ENCODE peak calls at places on chromosomes 11 and 22, in nine cellular contexts. Q, Z, R, D, H, T, S, C and I are unnamed samples.

GRCh38 chr11:76836613-76837291 is 24.0 kb upstream of the ACER3 start:
- DNase-seq in R (no peak), S (no peak), T (no peak), C (no peak), Z (no peak), H (no peak), Q (no peak), D (no peak), I (no peak)

GRCh38 chr11:74971424-74971823 is 17.3 kb upstream of the NEU3 start:
- DNase-seq in S (no peak), Z (no peak), C (no peak), H (no peak), R (no peak), D (no peak), T (no peak), Q (no peak), I (no peak)

GRCh38 chr11:69654660-69655478 is 13.9 kb downstream of the CCND1 start:
- DNase-seq in H (no peak), Z (no peak), T (no peak), Q (peak; percentile 26), C (no peak), R (no peak), S (no peak), D (peak; percentile 95), I (no peak)

GRCh38 chr11:131511794-131512193 is 141.4 kb downstream of the NTM start:
- DNase-seq in Q (no peak), S (no peak), R (no peak), T (no peak), H (no peak), Z (no peak), C (no peak), D (no peak), I (no peak)

GRCh38 chr11:117223741-117224685 is 7.9 kb downstream of the PCSK7 start:
- DNase-seq in R (no peak), Q (no peak), D (no peak), S (no peak), C (no peak), T (no peak), Z (no peak), H (no peak), I (no peak)

GRCh38 chr11:23359297-23359696 is 499.0 kb upstream of the CCDC179 start:
- DNase-seq in Z (peak; percentile 54), S (peak; percentile 97), D (peak; percentile 6), R (no peak), C (no peak), H (peak; percentile 96), T (no peak), Q (peak; percentile 92), I (peak; percentile 85)

GRCh38 chr11:40168461-40168860 is 1291.0 kb downstream of the LRRC4C start:
- DNase-seq in C (no peak), S (no peak), D (no peak), Q (no peak), H (no peak), R (no peak), T (no peak), Z (no peak), I (no peak)

GRCh38 chr11:130873766-130874165 is 42.5 kb downstream of the SNX19 start:
- DNase-seq in D (no peak), C (no peak), Z (no peak), T (no peak), Q (peak; percentile 74), S (peak; percentile 68), H (peak; percentile 59), R (no peak), I (no peak)

GRCh38 chr11:44927174-44927661 is 23.5 kb downstream of the TP53I11 start:
- DNase-seq in Z (peak; percentile 40), R (no peak), Q (peak; percentile 75), S (peak; percentile 59), T (peak; percentile 30), C (peak; percentile 37), H (peak; percentile 47), D (peak; percentile 44), I (peak; percentile 36)

GRCh38 chr11:73159297-73159696 is 17.2 kb upstream of the FCHSD2 start:
- DNase-seq in T (no peak), S (no peak), C (no peak), H (no peak), Q (no peak), D (no peak), R (no peak), Z (no peak), I (no peak)

GRCh38 chr22:49826603-49827306 is 918 bp downstream of the BRD1 start:
- DNase-seq in T (no peak), D (peak; percentile 52), H (peak; percentile 25), S (peak; percentile 64), R (no peak), Z (no peak), Q (peak; percentile 24), C (no peak), I (no peak)

GRCh38 chr11:16780698-16781550 is 42.5 kb downstream of the C11orf58 start:
- DNase-seq in T (no peak), H (no peak), D (no peak), C (no peak), Q (no peak), R (no peak), Z (no peak), S (no peak), I (no peak)

GRCh38 chr11:72584293-72584921 is 89.8 kb downstream of the PDE2A start:
- DNase-seq in S (peak; percentile 42), Q (no peak), D (no peak), C (peak; percentile 39), R (no peak), T (no peak), H (no peak), Z (no peak), I (no peak)

GRCh38 chr11:107719062-107719461 is 7.2 kb upstream of the SLN start:
- DNase-seq in H (no peak), Z (no peak), S (no peak), T (no peak), C (no peak), Q (no peak), D (no peak), R (no peak), I (no peak)

GRCh38 chr11:114318361-114318760 is 22.2 kb downstream of the NNMT start:
- DNase-seq in S (no peak), Q (no peak), T (no peak), H (no peak), R (no peak), D (no peak), Z (no peak), C (no peak), I (no peak)

GRCh38 chr11:112355726-112356125 is 95.1 kb upstream of the PLET1 start:
- DNase-seq in T (no peak), C (no peak), S (peak; percentile 39), D (no peak), Q (peak; percentile 72), R (no peak), Z (no peak), H (no peak), I (no peak)

GRCh38 chr11:19728436-19728835 is 15.8 kb downstream of the NAV2 start:
- DNase-seq in D (no peak), R (no peak), S (peak; percentile 77), T (no peak), H (peak; percentile 38), Z (no peak), C (no peak), Q (no peak), I (no peak)

GRCh38 chr11:90187839-90188238 is 35.0 kb downstream of the CHORDC1 start:
- DNase-seq in T (no peak), C (no peak), D (no peak), Q (no peak), H (no peak), S (no peak), R (no peak), Z (no peak), I (no peak)

GRCh38 chr11:23674866-23675265 is 814.6 kb upstream of the CCDC179 start:
- DNase-seq in D (no peak), H (no peak), C (no peak), Q (no peak), S (no peak), R (no peak), Z (peak; percentile 11), T (no peak), I (no peak)

GRCh38 chr11:94737171-94737611 is 31.0 kb upstream of the AMOTL1 start:
- DNase-seq in H (peak; percentile 63), R (no peak), T (no peak), Z (no peak), S (peak; percentile 69), C (no peak), Q (peak; percentile 96), D (peak; percentile 85), I (no peak)

GRCh38 chr22:38629108-38629507 is 27.1 kb downstream of the FAM227A start:
- DNase-seq in C (no peak), R (no peak), D (no peak), S (no peak), T (no peak), H (no peak), Q (no peak), Z (no peak), I (no peak)

GRCh38 chr11:109971184-109971523 is 122.0 kb upstream of the ZC3H12C start:
- DNase-seq in R (no peak), S (peak; percentile 90), T (no peak), D (no peak), H (peak; percentile 68), Z (no peak), C (no peak), Q (peak; percentile 91), I (peak; percentile 60)

GRCh38 chr22:49209452-49210195 is 618.0 kb downstream of the BRD1 start:
- DNase-seq in D (peak; percentile 69), Z (no peak), R (no peak), C (no peak), S (no peak), Q (no peak), H (no peak), T (no peak), I (no peak)